ENCODE peak calls at places on chromosomes 3 and 15, in seven cellular contexts. H, Y, P, I, V, G and N are unnamed samples.

GRCh38 chr15:60590935-60591490 is 112.1 kb upstream of the ICE2 start:
- DNase-seq in H (no peak), P (peak), G (peak), Y (no peak), V (peak), I (peak), N (peak)

GRCh38 chr15:49182128-49182527 is 12.1 kb downstream of the GALK2 start:
- DNase-seq in H (no peak), G (no peak), P (no peak), V (no peak), Y (no peak), I (no peak), N (no peak)

GRCh38 chr15:52436971-52437370 is 91.7 kb downstream of the MYO5A start:
- DNase-seq in Y (no peak), G (no peak), H (no peak), I (no peak), V (no peak), P (no peak), N (no peak)

GRCh38 chr15:101013151-101013550 is 94.0 kb downstream of the LRRK1 start:
- DNase-seq in H (no peak), I (no peak), V (no peak), P (no peak), Y (no peak), G (no peak), N (no peak)

GRCh38 chr3:115699741-115700140 is 76.4 kb downstream of the GAP43 start:
- DNase-seq in V (no peak), Y (no peak), G (no peak), P (no peak), I (no peak), H (no peak), N (no peak)

GRCh38 chr3:192816274-192816853 is 89.0 kb upstream of the FGF12 start:
- DNase-seq in H (peak), V (peak), G (no peak), I (peak), Y (peak), P (no peak), N (no peak)

GRCh38 chr3:171585029-171585428 is 124.8 kb upstream of the TNIK start:
- DNase-seq in H (no peak), P (no peak), V (peak), G (no peak), Y (peak), I (no peak), N (no peak)

GRCh38 chr3:11455977-11456376 is 183.8 kb downstream of the ATG7 start:
- DNase-seq in I (no peak), H (no peak), V (no peak), Y (peak), G (no peak), P (no peak), N (no peak)